ENCODE peak calls at places on chromosomes 4 and X, in ten cellular contexts. C is psoas muscle; T is ovary; H is CD8-positive, alpha-beta T cell; W is osteoblast; Y is upper lobe of left lung; G is HCT116; R is tibial artery; B is ascending aorta; J is brain microvascular endothelial cell. P is an unnamed sample.

GRCh38 chr4:154507170-154507569 is 15.6 kb upstream of the DCHS2 start:
- DNase-seq in B (no peak), W (no peak), H (no peak), G (no peak), Y (no peak), C (no peak), J (no peak), T (no peak), R (no peak), P (peak; percentile 69)

GRCh38 chrX:123184199-123184857 is at the start of gene GRIA3:
- DNase-seq in C (no peak), T (peak; percentile 24), Y (no peak), H (no peak), R (peak; percentile 19), B (no peak), W (no peak), G (no peak), J (no peak), P (no peak)

GRCh38 chr4:10965196-10965595 is 280.6 kb upstream of the CLNK start:
- DNase-seq in R (no peak), J (no peak), C (no peak), W (no peak), B (no peak), Y (no peak), T (no peak), G (no peak), H (no peak), P (no peak)

GRCh38 chr4:139528377-139529005 is 27.5 kb downstream of the SETD7 start:
- DNase-seq in B (no peak), H (no peak), R (peak; percentile 69), W (peak; percentile 87), C (peak; percentile 66), T (peak; percentile 61), Y (peak; percentile 32), J (peak; percentile 62), G (no peak), P (no peak)

GRCh38 chr4:10031663-10032590 is 10.6 kb upstream of the SLC2A9 start:
- DNase-seq in Y (no peak), G (no peak), J (peak; percentile 86), B (no peak), T (no peak), R (no peak), W (peak; percentile 50), H (no peak), C (no peak), P (no peak)

GRCh38 chrX:114344756-114345155 is 239.1 kb upstream of the HTR2C start:
- DNase-seq in R (no peak), H (no peak), Y (no peak), B (no peak), W (peak; percentile 66), T (no peak), J (peak; percentile 0), G (peak; percentile 26), C (no peak), P (no peak)

GRCh38 chrX:30665471-30665870 is 12.2 kb downstream of the GK start:
- DNase-seq in G (no peak), H (no peak), C (no peak), B (no peak), J (no peak), W (no peak), R (no peak), Y (no peak), T (no peak), P (no peak)

GRCh38 chrX:70128071-70128470 is 5.2 kb upstream of the IGBP1 start:
- DNase-seq in H (no peak), C (no peak), T (no peak), R (no peak), Y (no peak), B (no peak), J (no peak), G (no peak), W (peak; percentile 51), P (no peak)

GRCh38 chrX:39613997-39614679 is 483.6 kb downstream of the BCOR start:
- DNase-seq in T (no peak), Y (no peak), H (no peak), R (no peak), G (no peak), C (no peak), J (no peak), W (no peak), B (no peak), P (no peak)

GRCh38 chr4:46425775-46426400 is 36.0 kb upstream of the GABRA2 start:
- DNase-seq in C (no peak), B (no peak), H (no peak), W (no peak), T (no peak), R (no peak), J (no peak), G (no peak), Y (no peak), P (no peak)

GRCh38 chr4:76526585-76526990 is 91.6 kb downstream of the SHROOM3 start:
- DNase-seq in T (no peak), B (no peak), R (no peak), C (no peak), W (no peak), J (no peak), Y (no peak), H (no peak), G (no peak), P (peak; percentile 47)
- H3K27ac ChIP-seq in T (no peak overlapping the region), B (peak overlapping the region; percentile 67), R (no peak overlapping the region), C (no peak overlapping the region), W (no peak overlapping the region), J (no peak overlapping the region), Y (peak overlapping the region; percentile 29), H (no peak overlapping the region), G (no peak overlapping the region), P (no peak overlapping the region)

GRCh38 chr4:159296061-159296460 is 193.2 kb downstream of the RAPGEF2 start:
- DNase-seq in Y (no peak), T (no peak), C (no peak), J (no peak), H (no peak), R (no peak), B (no peak), W (peak; percentile 68), G (no peak), P (no peak)

GRCh38 chr4:159298502-159298901 is 195.6 kb downstream of the RAPGEF2 start:
- DNase-seq in R (no peak), B (no peak), W (peak; percentile 66), C (no peak), G (no peak), J (peak; percentile 30), Y (no peak), H (no peak), T (no peak), P (no peak)

GRCh38 chr4:159291176-159291575 is 188.3 kb downstream of the RAPGEF2 start:
- DNase-seq in H (no peak), J (no peak), B (no peak), T (no peak), C (no peak), G (no peak), Y (no peak), R (no peak), W (no peak), P (no peak)

GRCh38 chr4:159292137-159292896 is 189.4 kb downstream of the RAPGEF2 start:
- DNase-seq in R (no peak), J (no peak), B (no peak), H (no peak), T (no peak), Y (no peak), W (no peak), G (no peak), C (no peak), P (no peak)

GRCh38 chr4:159297088-159297487 is 194.2 kb downstream of the RAPGEF2 start:
- DNase-seq in R (no peak), H (no peak), B (no peak), Y (no peak), W (no peak), G (no peak), T (no peak), C (no peak), J (no peak), P (no peak)
- TF ChIP-seq CTCF in R (no peak), H (no peak), B (no peak), Y (no peak), W (peak; percentile 26), G (no peak), T (no peak), C (no peak), J (peak; percentile 42), P (no peak)

GRCh38 chrX:130174051-130174704 is 2.4 kb downstream of the RAB33A start:
- DNase-seq in G (no peak), C (peak; percentile 25), T (peak; percentile 24), W (peak; percentile 85), B (no peak), H (no peak), J (peak; percentile 50), Y (no peak), R (peak; percentile 66), P (peak; percentile 11)

GRCh38 chrX:130172127-130172834 is 519 bp downstream of the RAB33A start:
- DNase-seq in H (no peak), J (no peak), C (no peak), G (no peak), W (no peak), T (no peak), Y (peak; percentile 45), R (no peak), B (no peak), P (no peak)

GRCh38 chrX:130173190-130173895 is 1.6 kb downstream of the RAB33A start:
- DNase-seq in C (peak; percentile 44), W (peak; percentile 96), Y (no peak), R (peak; percentile 79), G (no peak), J (peak; percentile 72), T (peak; percentile 17), H (no peak), B (peak; percentile 18), P (peak; percentile 85)

GRCh38 chrX:130171446-130172126 is at the start of gene RAB33A:
- DNase-seq in T (peak; percentile 13), R (no peak), J (no peak), G (no peak), W (peak; percentile 73), C (peak; percentile 21), Y (peak; percentile 85), B (no peak), H (peak; percentile 31), P (peak; percentile 9)

DNA sequence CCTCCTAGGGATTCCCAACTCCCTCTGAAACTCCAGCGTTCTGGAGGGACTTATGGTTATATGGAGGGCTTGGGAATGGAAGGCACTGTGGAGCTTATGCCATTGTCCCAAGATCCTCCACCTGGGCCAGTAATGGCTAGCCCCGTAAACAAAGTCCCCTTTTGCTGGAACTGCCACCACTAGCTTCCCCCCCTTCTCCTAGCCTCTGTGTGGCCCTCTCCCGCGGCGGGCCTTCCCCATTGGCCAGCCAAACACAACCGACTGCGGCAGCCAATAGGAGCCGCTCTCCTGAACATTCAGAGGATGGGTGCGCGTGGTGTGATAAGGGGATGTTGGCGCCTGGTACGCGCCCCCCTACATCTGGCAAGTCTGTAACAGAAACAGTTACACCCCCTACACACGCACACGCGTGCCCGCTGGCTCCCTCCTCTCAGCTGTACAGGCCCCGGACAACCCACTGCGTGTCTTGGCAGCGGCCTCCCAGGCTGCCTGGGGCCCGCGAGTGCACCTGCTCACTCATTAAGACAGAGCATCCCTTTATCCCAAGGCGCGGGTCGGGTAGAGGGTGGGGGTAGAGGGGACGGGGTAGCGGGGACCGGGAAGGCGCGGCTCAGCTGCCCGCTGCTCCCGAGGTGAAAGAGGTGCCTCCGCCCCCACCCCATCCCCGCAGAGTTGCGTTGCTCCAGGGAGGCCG is 863 bp upstream of the RAB33A start:
- DNase-seq in J (peak; percentile 20), Y (peak; percentile 42), C (peak; percentile 37), H (peak; percentile 34), R (no peak), B (no peak), W (peak; percentile 77), G (no peak), T (no peak), P (no peak)
- H3K27ac ChIP-seq in J (no peak overlapping the region), Y (peak overlapping the region; percentile 39), C (no peak overlapping the region), H (peak overlapping the region; percentile 69), R (peak overlapping the region; percentile 83), B (no peak overlapping the region), W (no peak overlapping the region), G (no peak overlapping the region), T (no peak overlapping the region), P (no peak overlapping the region)

GRCh38 chr4:127781303-127782024 is 658 bp upstream of the HSPA4L start:
- DNase-seq in C (peak; percentile 65), R (peak; percentile 48), G (no peak), Y (peak; percentile 91), J (no peak), B (no peak), W (peak; percentile 82), H (no peak), T (no peak), P (peak; percentile 56)
- TF ChIP-seq CTCF in C (no peak), R (no peak), G (no peak), Y (no peak), J (no peak), B (no peak), W (no peak), H (no peak), T (no peak), P (no peak)